ENCODE peak calls at places on chromosomes 2 and 18, in seven cellular contexts. Q is activated CD4-positive, alpha-beta T cell treated with anti-CD3 and anti-CD28 coated beads, Interleukin-2, amount 50 U/mL, for 1 hour; X is transverse colon; T is Caki2; B is NCI-H1417; D is KG1; S is memory B cell. V is an unnamed sample.

GRCh38 chr2:200810252-200810650 is 1.5 kb upstream of the BZW1 start:
- DNase-seq in D (no peak), X (no peak), S (no peak), Q (no peak), B (no peak), T (peak; percentile 55), V (no peak)

GRCh38 chr18:78579449-78579848 is 400.2 kb upstream of the SALL3 start:
- DNase-seq in X (no peak), Q (no peak), S (no peak), B (no peak), T (no peak), D (no peak), V (no peak)

GRCh38 chr2:151637284-151637781 is 96.9 kb downstream of the NEB start:
- DNase-seq in D (peak; percentile 82), T (no peak), S (peak; percentile 45), X (peak; percentile 23), Q (peak; percentile 29), B (no peak), V (no peak)

GRCh38 chr2:67880291-67880761 is 182.5 kb downstream of the C1D start:
- DNase-seq in B (no peak), D (no peak), Q (no peak), X (no peak), S (no peak), T (peak; percentile 93), V (no peak)

GRCh38 chr2:168583710-168584521 is 127.8 kb downstream of the CERS6 start:
- DNase-seq in T (peak; percentile 33), Q (no peak), D (no peak), S (no peak), B (peak; percentile 0), X (peak; percentile 35), V (no peak)

GRCh38 chr2:4091013-4091412 is 387.6 kb downstream of the DCDC2C start:
- DNase-seq in S (no peak), X (no peak), Q (no peak), D (no peak), B (no peak), T (no peak), V (no peak)

GRCh38 chr2:160878622-160879021 is 281.6 kb upstream of the TANK start:
- DNase-seq in B (no peak), S (no peak), X (no peak), T (no peak), D (no peak), Q (no peak), V (no peak)

GRCh38 chr2:118763797-118764196 is 83.7 kb downstream of the EN1 start:
- DNase-seq in X (no peak), D (no peak), Q (no peak), T (no peak), S (no peak), B (no peak), V (peak; percentile 81)

GRCh38 chr2:70160545-70160944 is 30.3 kb downstream of the C2orf42 start:
- DNase-seq in Q (no peak), D (no peak), S (no peak), T (no peak), X (no peak), B (no peak), V (no peak)

GRCh38 chr2:109545828-109546713 is 67.7 kb downstream of the SEPTIN10 start:
- DNase-seq in D (peak; percentile 41), B (peak; percentile 59), Q (peak; percentile 46), T (peak; percentile 67), X (peak; percentile 63), S (peak; percentile 7), V (peak; percentile 73)

GRCh38 chr18:13406049-13406615 is 187.6 kb downstream of the LDLRAD4 start:
- DNase-seq in D (no peak), X (no peak), S (no peak), T (no peak), B (no peak), Q (no peak), V (no peak)

GRCh38 chr2:60675309-60675708 is 80.8 kb upstream of the PAPOLG start:
- DNase-seq in B (no peak), S (no peak), Q (no peak), T (no peak), D (no peak), X (no peak), V (peak; percentile 12)

GRCh38 chr2:152558174-152559091 is 158.8 kb downstream of the PRPF40A start:
- DNase-seq in B (no peak), Q (no peak), D (no peak), T (no peak), X (no peak), S (no peak), V (no peak)

GRCh38 chr2:224572338-224572737 is 12.8 kb downstream of the CUL3 start:
- DNase-seq in S (no peak), T (no peak), D (no peak), X (no peak), B (peak; percentile 60), Q (no peak), V (peak; percentile 21)

GRCh38 chr2:30439879-30440278 is 7.2 kb upstream of the LCLAT1 start:
- DNase-seq in D (no peak), S (no peak), Q (no peak), T (no peak), X (no peak), B (no peak), V (no peak)

GRCh38 chr2:42799881-42800280 is 7.5 kb upstream of the HAAO start:
- DNase-seq in S (no peak), B (no peak), X (no peak), D (no peak), T (no peak), Q (no peak), V (no peak)

GRCh38 chr2:26172866-26173595 is at the start of gene GAREM2:
- DNase-seq in Q (no peak), B (peak; percentile 44), S (no peak), X (no peak), D (no peak), T (no peak), V (peak; percentile 56)

GRCh38 chr2:230413465-230413864 is 2.5 kb upstream of the SP100 start:
- DNase-seq in T (peak; percentile 55), Q (no peak), B (no peak), D (no peak), S (no peak), X (no peak), V (no peak)

GRCh38 chr2:152497481-152498052 is 162.6 kb downstream of the FMNL2 start:
- DNase-seq in S (no peak), T (peak; percentile 78), D (no peak), Q (no peak), B (no peak), X (no peak), V (no peak)